ENCODE peak calls at places on chromosomes 13 and 19, in seven cellular contexts. E, K, N, F, Q, U and W are unnamed samples.

GRCh38 chr19:29277107-29277506 is 64.2 kb upstream of the UQCRFS1 start:
- DNase-seq in E (no peak), K (no peak), N (no peak), F (no peak), Q (no peak), U (peak; percentile 28), W (no peak)

GRCh38 chr19:32824906-32825608 is 44.5 kb downstream of the SLC7A9 start:
- DNase-seq in E (no peak), K (no peak), N (no peak), F (no peak), Q (no peak), U (no peak), W (no peak)

GRCh38 chr19:53019684-53020083 is 6.0 kb downstream of the ERVV-1 start:
- DNase-seq in E (no peak), K (no peak), N (no peak), F (peak; percentile 5), Q (no peak), U (no peak), W (no peak)

GRCh38 chr13:30364876-30365275 is 57.4 kb upstream of the UBE2L5 start:
- DNase-seq in E (no peak), K (no peak), N (no peak), F (peak; percentile 56), Q (no peak), U (no peak), W (no peak)

GRCh38 chr13:99572131-99572530 is 70.9 kb downstream of the TM9SF2 start:
- DNase-seq in E (no peak), K (no peak), N (no peak), F (no peak), Q (no peak), U (no peak), W (no peak)

GRCh38 chr13:45180713-45181601 is 19.9 kb downstream of the KCTD4 start:
- DNase-seq in E (no peak), K (no peak), N (no peak), F (no peak), Q (no peak), U (no peak), W (no peak)

GRCh38 chr13:21051675-21052074 is 9.7 kb downstream of the LATS2 start:
- DNase-seq in E (no peak), K (no peak), N (no peak), F (no peak), Q (no peak), U (no peak), W (no peak)

GRCh38 chr13:53324656-53325055 is 296.0 kb downstream of the OLFM4 start:
- DNase-seq in E (no peak), K (no peak), N (no peak), F (no peak), Q (no peak), U (no peak), W (no peak)

GRCh38 chr19:8126511-8126910 is 22.9 kb downstream of the FBN3 start:
- DNase-seq in E (no peak), K (no peak), N (no peak), F (no peak), Q (no peak), U (no peak), W (no peak)

GRCh38 chr19:47572635-47573034 is 313 bp downstream of the ZNF541 start:
- DNase-seq in E (no peak), K (no peak), N (no peak), F (no peak), Q (no peak), U (no peak), W (no peak)

GRCh38 chr13:71417205-71417604 is 449.8 kb downstream of the DACH1 start:
- DNase-seq in E (no peak), K (no peak), N (no peak), F (no peak), Q (no peak), U (no peak), W (no peak)

GRCh38 chr19:18594096-18594823 is 5.7 kb downstream of the REX1BD start:
- DNase-seq in E (no peak), K (peak; percentile 76), N (peak; percentile 73), F (peak; percentile 79), Q (peak; percentile 78), U (peak; percentile 90), W (peak; percentile 73)

GRCh38 chr13:94315188-94315587 is 164.3 kb downstream of the DCT start:
- DNase-seq in E (no peak), K (no peak), N (no peak), F (no peak), Q (no peak), U (no peak), W (no peak)

DNA sequence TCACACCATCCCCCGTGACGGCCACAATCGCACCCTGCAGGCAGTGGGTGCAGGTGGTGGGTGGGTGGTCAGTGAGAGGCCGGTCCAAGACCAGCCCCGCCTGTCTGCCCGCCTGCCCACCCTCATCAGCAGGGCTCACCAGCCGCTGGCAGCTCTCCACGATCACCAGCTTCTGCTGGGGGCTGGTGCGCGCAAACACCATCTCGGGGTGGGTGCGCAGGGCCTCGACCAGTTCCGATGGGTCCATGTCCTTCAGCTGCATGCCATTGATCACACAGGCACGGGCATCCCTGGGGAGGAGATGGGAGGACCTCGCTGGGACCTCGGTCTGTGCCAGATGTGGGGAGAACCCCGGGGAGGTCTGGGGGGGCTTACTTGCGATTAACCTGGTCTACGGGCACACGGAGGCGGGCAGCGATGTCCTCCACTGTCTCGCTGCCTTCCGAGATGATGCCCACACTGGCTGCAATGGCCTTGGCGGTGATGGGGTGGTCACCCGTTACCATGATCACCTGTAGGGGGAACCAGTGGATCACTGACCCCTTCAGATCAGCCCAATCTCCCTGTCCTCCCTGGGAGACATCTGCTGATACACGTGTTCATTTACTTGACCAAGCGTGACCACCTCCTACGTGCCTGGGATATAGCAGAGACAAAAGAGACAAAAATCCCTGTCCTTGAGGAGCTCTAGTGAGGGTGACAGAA is 8.0 kb downstream of the ATP4A start:
- DNase-seq in E (no peak), K (no peak), N (no peak), F (no peak), Q (no peak), U (no peak), W (peak; percentile 41)
- TF ChIP-seq CTCF in E (no peak), K (peak; percentile 18), N (no peak), F (no peak), Q (peak; percentile 53), U (no peak), W (no peak)

GRCh38 chr19:38647368-38647965 is at the start of gene ACTN4:
- DNase-seq in E (peak; percentile 98), K (peak; percentile 96), N (peak; percentile 100), F (peak; percentile 100), Q (peak; percentile 100), U (peak; percentile 99), W (peak; percentile 97)

GRCh38 chr19:38647966-38648788 is 728 bp downstream of the ACTN4 start:
- DNase-seq in E (no peak), K (no peak), N (no peak), F (no peak), Q (no peak), U (no peak), W (peak; percentile 19)

GRCh38 chr19:38650180-38650775 is 2.8 kb downstream of the ACTN4 start:
- DNase-seq in E (no peak), K (no peak), N (no peak), F (no peak), Q (no peak), U (no peak), W (no peak)

GRCh38 chr19:38649305-38650179 is 2.1 kb downstream of the ACTN4 start:
- DNase-seq in E (no peak), K (peak; percentile 87), N (no peak), F (peak; percentile 84), Q (no peak), U (no peak), W (peak; percentile 96)

GRCh38 chr19:38648789-38649304 is 1.4 kb downstream of the ACTN4 start:
- DNase-seq in E (no peak), K (no peak), N (no peak), F (no peak), Q (no peak), U (no peak), W (peak; percentile 25)
- TF ChIP-seq CTCF in E (no peak), K (no peak), N (no peak), F (no peak), Q (no peak), U (no peak), W (no peak)

GRCh38 chr13:50801087-50801931 is 42.2 kb downstream of the DLEU7 start:
- DNase-seq in E (peak; percentile 30), K (peak; percentile 52), N (no peak), F (peak; percentile 56), Q (peak; percentile 47), U (no peak), W (peak; percentile 82)

GRCh38 chr13:50810998-50811397 is 32.5 kb downstream of the DLEU7 start:
- DNase-seq in E (no peak), K (no peak), N (no peak), F (no peak), Q (no peak), U (no peak), W (no peak)

GRCh38 chr13:50810468-50810867 is 33.0 kb downstream of the DLEU7 start:
- DNase-seq in E (no peak), K (no peak), N (no peak), F (no peak), Q (no peak), U (no peak), W (no peak)

GRCh38 chr13:50809133-50810090 is 34.1 kb downstream of the DLEU7 start:
- DNase-seq in E (no peak), K (no peak), N (no peak), F (no peak), Q (no peak), U (no peak), W (no peak)

DNA sequence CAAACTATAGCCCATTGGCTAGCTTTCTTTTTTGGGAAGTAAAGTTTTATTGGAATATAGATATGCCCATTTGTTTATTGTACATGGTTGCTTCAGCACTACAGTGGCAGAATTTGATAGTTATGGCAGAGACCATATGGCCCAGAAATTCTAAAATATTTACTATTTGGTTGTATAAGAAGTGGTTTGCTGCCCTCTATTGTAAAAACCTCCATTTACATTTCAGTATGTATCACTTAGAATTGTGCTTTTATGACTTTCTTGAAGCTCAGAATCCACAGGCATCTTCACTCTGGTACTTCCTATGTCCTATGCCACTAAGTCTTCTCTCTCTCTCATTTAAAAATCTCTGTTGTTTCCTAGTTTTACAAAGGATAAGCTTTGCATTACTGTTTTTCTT is 37.7 kb downstream of the DLEU7 start:
- DNase-seq in E (no peak), K (no peak), N (no peak), F (no peak), Q (no peak), U (no peak), W (peak; percentile 8)
- TF ChIP-seq CTCF in E (no peak), K (no peak), N (peak; percentile 25), F (no peak), Q (no peak), U (no peak), W (peak; percentile 17)

DNA sequence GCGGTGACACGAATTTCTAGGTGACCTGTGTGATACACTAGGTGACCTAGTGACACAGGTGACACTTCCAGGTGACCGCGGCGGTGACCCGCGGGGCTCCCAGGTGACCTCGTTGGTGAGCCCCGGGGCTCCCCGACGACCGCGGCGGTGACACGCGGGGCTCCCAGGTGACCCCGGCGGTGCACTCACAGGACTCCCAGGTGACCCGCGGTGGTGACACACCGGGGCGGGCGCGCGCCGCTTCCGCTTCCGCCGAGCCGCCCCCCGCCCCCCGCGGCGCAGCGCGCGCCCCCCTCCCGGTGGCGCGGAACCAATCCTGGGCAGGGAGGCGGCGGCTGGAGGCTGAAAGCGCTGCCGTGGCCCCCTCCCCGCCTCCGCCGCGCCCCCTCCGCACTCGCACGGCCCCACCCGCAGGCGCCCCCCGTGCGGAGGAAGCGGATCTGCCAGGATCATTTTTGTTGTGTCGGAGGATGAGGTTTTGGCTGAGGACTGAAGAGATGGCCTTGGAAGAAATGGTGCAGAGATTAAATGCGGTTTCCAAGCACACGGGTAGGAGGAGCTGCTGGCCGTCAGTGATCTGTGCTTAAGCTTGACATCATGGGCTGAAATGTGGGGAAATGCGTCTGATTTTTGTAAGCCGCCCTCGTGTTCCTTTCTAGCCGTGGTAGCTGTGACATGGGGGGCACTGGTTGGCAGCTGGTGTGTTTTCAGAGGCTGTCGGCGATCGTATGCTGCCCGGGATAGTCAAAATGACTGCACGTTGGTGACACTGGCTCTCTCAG is at the start of gene MCF2L:
- DNase-seq in E (no peak), K (no peak), N (peak; percentile 46), F (peak; percentile 65), Q (no peak), U (peak; percentile 51), W (no peak)
- TF ChIP-seq CTCF in E (no peak), K (no peak), N (peak; percentile 46), F (peak; percentile 20), Q (peak; percentile 30), U (no peak), W (no peak)